ENCODE peak calls at places on chromosomes 13 and 19, in nine cellular contexts. One of them, this sample, is unnamed.

GRCh38 chr13:79736356-79736755 is 255.4 kb downstream of the NDFIP2 start:
- DNase-seq in GM23338: no peak
- DNase-seq in kidney: no peak
- DNase-seq in heart left ventricle: no peak
- DNase-seq in lower leg skin: no peak
- DNase-seq in left ventricle myocardium inferior: no peak
- DNase-seq in thoracic aorta: no peak
- DNase-seq in endothelial cell: no peak
- DNase-seq in fibroblast of mammary gland: no peak
- DNase-seq in this sample: no peak

GRCh38 chr13:20492641-20493040 is 33.0 kb downstream of the CRYL1 start:
- DNase-seq in GM23338: peak
- DNase-seq in kidney: no peak
- DNase-seq in heart left ventricle: no peak
- DNase-seq in lower leg skin: no peak
- DNase-seq in left ventricle myocardium inferior: no peak
- DNase-seq in thoracic aorta: no peak
- DNase-seq in endothelial cell: peak
- DNase-seq in fibroblast of mammary gland: peak
- DNase-seq in this sample: no peak

GRCh38 chr19:42220751-42221097 is 612 bp downstream of the ZNF526 start:
- DNase-seq in GM23338: no peak
- DNase-seq in kidney: no peak
- DNase-seq in heart left ventricle: no peak
- DNase-seq in lower leg skin: no peak
- DNase-seq in left ventricle myocardium inferior: no peak
- DNase-seq in thoracic aorta: no peak
- DNase-seq in endothelial cell: no peak
- DNase-seq in fibroblast of mammary gland: no peak
- DNase-seq in this sample: no peak

GRCh38 chr13:108961542-108962125 is 332.2 kb downstream of the MYO16 start:
- DNase-seq in GM23338: peak
- DNase-seq in kidney: no peak
- DNase-seq in heart left ventricle: no peak
- DNase-seq in lower leg skin: no peak
- DNase-seq in left ventricle myocardium inferior: no peak
- DNase-seq in thoracic aorta: no peak
- DNase-seq in endothelial cell: no peak
- DNase-seq in fibroblast of mammary gland: peak
- DNase-seq in this sample: no peak

GRCh38 chr13:94617389-94618000 is 15.8 kb downstream of the GPR180 start:
- DNase-seq in GM23338: peak
- DNase-seq in kidney: no peak
- DNase-seq in heart left ventricle: no peak
- DNase-seq in lower leg skin: no peak
- DNase-seq in left ventricle myocardium inferior: no peak
- DNase-seq in thoracic aorta: no peak
- DNase-seq in endothelial cell: peak
- DNase-seq in fibroblast of mammary gland: peak
- DNase-seq in this sample: no peak

GRCh38 chr19:23512151-23512925 is 117.1 kb upstream of the ZNF91 start:
- DNase-seq in GM23338: no peak
- DNase-seq in kidney: no peak
- DNase-seq in heart left ventricle: no peak
- DNase-seq in lower leg skin: no peak
- DNase-seq in left ventricle myocardium inferior: no peak
- DNase-seq in thoracic aorta: no peak
- DNase-seq in endothelial cell: no peak
- DNase-seq in fibroblast of mammary gland: no peak
- DNase-seq in this sample: no peak

GRCh38 chr13:100491164-100491847 is 97.3 kb downstream of the GGACT start:
- DNase-seq in GM23338: no peak
- DNase-seq in kidney: no peak
- DNase-seq in heart left ventricle: peak
- DNase-seq in lower leg skin: no peak
- DNase-seq in left ventricle myocardium inferior: peak
- DNase-seq in thoracic aorta: no peak
- DNase-seq in endothelial cell: no peak
- DNase-seq in fibroblast of mammary gland: peak
- DNase-seq in this sample: no peak

GRCh38 chr13:39350461-39350881 is 252.5 kb downstream of the LHFPL6 start:
- DNase-seq in GM23338: peak
- DNase-seq in kidney: no peak
- DNase-seq in heart left ventricle: peak
- DNase-seq in lower leg skin: no peak
- DNase-seq in left ventricle myocardium inferior: peak
- DNase-seq in thoracic aorta: no peak
- DNase-seq in endothelial cell: no peak
- DNase-seq in fibroblast of mammary gland: no peak
- DNase-seq in this sample: no peak

GRCh38 chr13:94389544-94390351 is 89.7 kb downstream of the DCT start:
- DNase-seq in GM23338: no peak
- DNase-seq in kidney: no peak
- DNase-seq in heart left ventricle: no peak
- DNase-seq in lower leg skin: no peak
- DNase-seq in left ventricle myocardium inferior: no peak
- DNase-seq in thoracic aorta: no peak
- DNase-seq in endothelial cell: no peak
- DNase-seq in fibroblast of mammary gland: peak
- DNase-seq in this sample: no peak

GRCh38 chr13:40362502-40362901 is 303.9 kb downstream of the FOXO1 start:
- DNase-seq in GM23338: no peak
- DNase-seq in kidney: no peak
- DNase-seq in heart left ventricle: no peak
- DNase-seq in lower leg skin: no peak
- DNase-seq in left ventricle myocardium inferior: no peak
- DNase-seq in thoracic aorta: no peak
- DNase-seq in endothelial cell: no peak
- DNase-seq in fibroblast of mammary gland: no peak
- DNase-seq in this sample: no peak

GRCh38 chr13:86185107-86185506 is 385.9 kb upstream of the SLITRK6 start:
- DNase-seq in GM23338: no peak
- DNase-seq in kidney: no peak
- DNase-seq in heart left ventricle: no peak
- DNase-seq in lower leg skin: no peak
- DNase-seq in left ventricle myocardium inferior: no peak
- DNase-seq in thoracic aorta: no peak
- DNase-seq in endothelial cell: no peak
- DNase-seq in fibroblast of mammary gland: no peak
- DNase-seq in this sample: no peak

GRCh38 chr19:46218160-46218559 is 11.4 kb upstream of the IGFL1 start:
- DNase-seq in GM23338: peak
- DNase-seq in kidney: peak
- DNase-seq in heart left ventricle: no peak
- DNase-seq in lower leg skin: no peak
- DNase-seq in left ventricle myocardium inferior: no peak
- DNase-seq in thoracic aorta: no peak
- DNase-seq in endothelial cell: peak
- DNase-seq in fibroblast of mammary gland: peak
- DNase-seq in this sample: no peak

GRCh38 chr19:13502231-13502630 is 4.0 kb downstream of the CACNA1A start:
- DNase-seq in GM23338: no peak
- DNase-seq in kidney: no peak
- DNase-seq in heart left ventricle: no peak
- DNase-seq in lower leg skin: no peak
- DNase-seq in left ventricle myocardium inferior: no peak
- DNase-seq in thoracic aorta: no peak
- DNase-seq in endothelial cell: no peak
- DNase-seq in fibroblast of mammary gland: no peak
- DNase-seq in this sample: no peak

GRCh38 chr13:52738719-52739467 is 727 bp downstream of the CNMD start:
- DNase-seq in GM23338: peak
- DNase-seq in kidney: peak
- DNase-seq in heart left ventricle: no peak
- DNase-seq in lower leg skin: no peak
- DNase-seq in left ventricle myocardium inferior: no peak
- DNase-seq in thoracic aorta: no peak
- DNase-seq in endothelial cell: peak
- DNase-seq in fibroblast of mammary gland: no peak
- DNase-seq in this sample: peak

GRCh38 chr13:50236898-50237318 is 221.7 kb downstream of the KCNRG start:
- DNase-seq in GM23338: no peak
- DNase-seq in kidney: no peak
- DNase-seq in heart left ventricle: no peak
- DNase-seq in lower leg skin: no peak
- DNase-seq in left ventricle myocardium inferior: no peak
- DNase-seq in thoracic aorta: no peak
- DNase-seq in endothelial cell: no peak
- DNase-seq in fibroblast of mammary gland: peak
- DNase-seq in this sample: no peak

GRCh38 chr19:15715642-15716041 is 12.2 kb upstream of the OR10H2 start:
- DNase-seq in GM23338: no peak
- DNase-seq in kidney: no peak
- DNase-seq in heart left ventricle: no peak
- DNase-seq in lower leg skin: no peak
- DNase-seq in left ventricle myocardium inferior: no peak
- DNase-seq in thoracic aorta: no peak
- DNase-seq in endothelial cell: no peak
- DNase-seq in fibroblast of mammary gland: no peak
- DNase-seq in this sample: no peak

DNA sequence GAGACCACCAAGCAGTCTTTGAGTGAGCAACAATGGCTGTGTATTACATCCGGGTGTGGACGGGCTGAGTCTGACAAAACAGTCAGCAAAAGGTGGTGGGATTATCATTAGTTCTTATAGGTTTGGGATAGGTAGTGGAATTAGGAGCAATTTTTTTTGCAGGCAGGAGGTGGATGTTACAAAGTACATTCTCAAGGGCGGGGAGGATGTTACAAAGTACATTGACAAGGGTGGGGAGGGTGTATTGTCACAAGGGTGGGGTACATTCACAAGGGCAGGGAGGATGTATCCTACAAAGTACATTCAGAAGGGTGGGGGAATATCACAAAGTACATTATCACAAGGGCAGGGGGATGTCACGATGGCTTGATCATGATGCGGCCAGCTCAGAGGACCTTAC is 15.0 kb upstream of the ZNF561 start:
- DNase-seq in GM23338: no peak
- DNase-seq in kidney: no peak
- DNase-seq in heart left ventricle: no peak
- DNase-seq in lower leg skin: no peak
- DNase-seq in left ventricle myocardium inferior: no peak
- DNase-seq in thoracic aorta: no peak
- DNase-seq in endothelial cell: no peak
- DNase-seq in fibroblast of mammary gland: no peak
- DNase-seq in this sample: no peak
- TF ChIP-seq CTCF in GM23338: no peak
- TF ChIP-seq CTCF in kidney: no peak
- TF ChIP-seq CTCF in heart left ventricle: no peak
- TF ChIP-seq CTCF in lower leg skin: no peak
- TF ChIP-seq CTCF in left ventricle myocardium inferior: no peak
- TF ChIP-seq CTCF in thoracic aorta: no peak
- TF ChIP-seq CTCF in endothelial cell: no peak
- TF ChIP-seq CTCF in fibroblast of mammary gland: no peak
- TF ChIP-seq CTCF in this sample: no peak

GRCh38 chr19:19064098-19064722 is 416 bp downstream of the SLC25A42 start:
- DNase-seq in GM23338: no peak
- DNase-seq in kidney: no peak
- DNase-seq in heart left ventricle: no peak
- DNase-seq in lower leg skin: no peak
- DNase-seq in left ventricle myocardium inferior: no peak
- DNase-seq in thoracic aorta: no peak
- DNase-seq in endothelial cell: peak
- DNase-seq in fibroblast of mammary gland: peak
- DNase-seq in this sample: no peak
- TF ChIP-seq CTCF in GM23338: peak
- TF ChIP-seq CTCF in kidney: no peak
- TF ChIP-seq CTCF in heart left ventricle: no peak
- TF ChIP-seq CTCF in lower leg skin: no peak
- TF ChIP-seq CTCF in left ventricle myocardium inferior: no peak
- TF ChIP-seq CTCF in thoracic aorta: peak
- TF ChIP-seq CTCF in endothelial cell: peak
- TF ChIP-seq CTCF in fibroblast of mammary gland: no peak
- TF ChIP-seq CTCF in this sample: no peak

GRCh38 chr13:25084101-25084500 is 11.8 kb upstream of the PABPC3 start:
- DNase-seq in GM23338: no peak
- DNase-seq in kidney: no peak
- DNase-seq in heart left ventricle: no peak
- DNase-seq in lower leg skin: no peak
- DNase-seq in left ventricle myocardium inferior: no peak
- DNase-seq in thoracic aorta: no peak
- DNase-seq in endothelial cell: no peak
- DNase-seq in fibroblast of mammary gland: no peak
- DNase-seq in this sample: no peak

GRCh38 chr13:25088562-25089221 is 7.2 kb upstream of the PABPC3 start:
- DNase-seq in GM23338: no peak
- DNase-seq in kidney: no peak
- DNase-seq in heart left ventricle: no peak
- DNase-seq in lower leg skin: no peak
- DNase-seq in left ventricle myocardium inferior: no peak
- DNase-seq in thoracic aorta: no peak
- DNase-seq in endothelial cell: no peak
- DNase-seq in fibroblast of mammary gland: no peak
- DNase-seq in this sample: no peak

GRCh38 chr13:25080773-25081172 is 15.2 kb upstream of the PABPC3 start:
- DNase-seq in GM23338: no peak
- DNase-seq in kidney: no peak
- DNase-seq in heart left ventricle: no peak
- DNase-seq in lower leg skin: no peak
- DNase-seq in left ventricle myocardium inferior: no peak
- DNase-seq in thoracic aorta: no peak
- DNase-seq in endothelial cell: no peak
- DNase-seq in fibroblast of mammary gland: no peak
- DNase-seq in this sample: no peak

GRCh38 chr13:25085125-25085742 is 10.7 kb upstream of the PABPC3 start:
- DNase-seq in GM23338: peak
- DNase-seq in kidney: no peak
- DNase-seq in heart left ventricle: no peak
- DNase-seq in lower leg skin: no peak
- DNase-seq in left ventricle myocardium inferior: no peak
- DNase-seq in thoracic aorta: no peak
- DNase-seq in endothelial cell: peak
- DNase-seq in fibroblast of mammary gland: peak
- DNase-seq in this sample: no peak
- TF ChIP-seq CTCF in GM23338: peak
- TF ChIP-seq CTCF in kidney: peak
- TF ChIP-seq CTCF in heart left ventricle: peak
- TF ChIP-seq CTCF in lower leg skin: no peak
- TF ChIP-seq CTCF in left ventricle myocardium inferior: peak
- TF ChIP-seq CTCF in thoracic aorta: peak
- TF ChIP-seq CTCF in endothelial cell: peak
- TF ChIP-seq CTCF in fibroblast of mammary gland: peak
- TF ChIP-seq CTCF in this sample: peak

DNA sequence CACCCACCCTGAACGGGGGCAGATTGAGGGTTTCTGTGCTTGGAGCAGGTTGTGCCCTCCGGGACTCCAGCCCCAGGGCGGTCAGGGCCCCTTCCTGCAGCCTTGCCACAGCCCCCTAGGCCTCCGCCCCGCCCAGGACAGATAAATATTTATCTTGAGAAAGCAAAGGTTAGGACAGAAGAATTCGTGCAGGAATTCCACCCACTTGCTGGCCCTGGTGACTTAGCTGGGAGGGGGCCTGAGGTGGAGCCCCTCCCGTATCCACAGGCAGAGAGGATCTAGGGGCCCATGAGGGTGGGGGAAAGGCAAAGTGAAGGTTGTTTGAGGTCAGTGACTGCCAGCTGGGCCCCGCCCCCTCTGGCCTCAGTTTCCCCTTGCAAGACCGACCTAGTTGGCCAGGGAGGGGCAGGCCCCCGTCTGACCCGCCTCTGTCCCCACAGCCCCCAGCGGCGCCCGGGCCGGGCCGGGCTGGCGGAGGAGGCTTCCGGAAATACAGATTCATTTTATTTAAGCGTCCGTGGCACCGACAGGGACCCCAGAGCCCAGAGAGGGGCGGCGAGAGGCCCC is 5.2 kb downstream of the MIDN start:
- DNase-seq in GM23338: no peak
- DNase-seq in kidney: peak
- DNase-seq in heart left ventricle: no peak
- DNase-seq in lower leg skin: peak
- DNase-seq in left ventricle myocardium inferior: no peak
- DNase-seq in thoracic aorta: no peak
- DNase-seq in endothelial cell: no peak
- DNase-seq in fibroblast of mammary gland: no peak
- DNase-seq in this sample: no peak
- TF ChIP-seq CTCF in GM23338: no peak
- TF ChIP-seq CTCF in kidney: no peak
- TF ChIP-seq CTCF in heart left ventricle: no peak
- TF ChIP-seq CTCF in lower leg skin: no peak
- TF ChIP-seq CTCF in left ventricle myocardium inferior: no peak
- TF ChIP-seq CTCF in thoracic aorta: no peak
- TF ChIP-seq CTCF in endothelial cell: no peak
- TF ChIP-seq CTCF in fibroblast of mammary gland: no peak
- TF ChIP-seq CTCF in this sample: no peak

This sample was measured in mesothelial cell of epicardium.